ENCODE peak calls at places on chromosome X, in six cellular contexts. One of them, this sample, is unnamed.

GRCh38 chrX:154056739-154057367 is 37.2 kb upstream of the IRAK1 start:
- ATAC-seq in HepG2: peak
- ATAC-seq in HCT116: no peak
- ATAC-seq in K562: no peak
- ATAC-seq in upper lobe of left lung: peak
- ATAC-seq in GM12878: no peak
- ATAC-seq in this sample: peak

GRCh38 chrX:39645059-39645895 is 452.5 kb downstream of the BCOR start:
- ATAC-seq in HepG2: no peak
- ATAC-seq in HCT116: no peak
- ATAC-seq in K562: no peak
- ATAC-seq in upper lobe of left lung: peak
- ATAC-seq in GM12878: no peak
- ATAC-seq in this sample: peak

GRCh38 chrX:153819398-153820083 is 10.8 kb downstream of the PDZD4 start:
- ATAC-seq in HepG2: peak
- ATAC-seq in HCT116: peak
- ATAC-seq in K562: peak
- ATAC-seq in upper lobe of left lung: no peak
- ATAC-seq in GM12878: no peak
- ATAC-seq in this sample: no peak

GRCh38 chrX:125436855-125437254 is 117.2 kb downstream of the TEX13C start:
- ATAC-seq in HepG2: no peak
- ATAC-seq in HCT116: no peak
- ATAC-seq in K562: peak
- ATAC-seq in upper lobe of left lung: no peak
- ATAC-seq in GM12878: peak
- ATAC-seq in this sample: no peak

GRCh38 chrX:16778545-16778944 is 7.7 kb upstream of the TXLNG start:
- ATAC-seq in HepG2: peak
- ATAC-seq in HCT116: no peak
- ATAC-seq in K562: no peak
- ATAC-seq in upper lobe of left lung: no peak
- ATAC-seq in GM12878: no peak
- ATAC-seq in this sample: no peak

GRCh38 chrX:12007881-12008280 is 130.4 kb upstream of the FRMPD4 start:
- ATAC-seq in HepG2: no peak
- ATAC-seq in HCT116: no peak
- ATAC-seq in K562: no peak
- ATAC-seq in upper lobe of left lung: no peak
- ATAC-seq in GM12878: peak
- ATAC-seq in this sample: no peak

GRCh38 chrX:37905436-37906147 is 58.2 kb upstream of the DYNLT3 start:
- ATAC-seq in HepG2: peak
- ATAC-seq in HCT116: peak
- ATAC-seq in K562: peak
- ATAC-seq in upper lobe of left lung: no peak
- ATAC-seq in GM12878: peak
- ATAC-seq in this sample: no peak

GRCh38 chrX:135213200-135213844 is 38.5 kb upstream of the ETDA start:
- ATAC-seq in HepG2: no peak
- ATAC-seq in HCT116: no peak
- ATAC-seq in K562: no peak
- ATAC-seq in upper lobe of left lung: no peak
- ATAC-seq in GM12878: peak
- ATAC-seq in this sample: no peak

GRCh38 chrX:41561045-41561444 is 113.9 kb downstream of the NYX start:
- ATAC-seq in HepG2: no peak
- ATAC-seq in HCT116: no peak
- ATAC-seq in K562: peak
- ATAC-seq in upper lobe of left lung: peak
- ATAC-seq in GM12878: peak
- ATAC-seq in this sample: no peak

GRCh38 chrX:22343192-22343591 is 70.5 kb downstream of the CBLL2 start:
- ATAC-seq in HepG2: no peak
- ATAC-seq in HCT116: no peak
- ATAC-seq in K562: no peak
- ATAC-seq in upper lobe of left lung: no peak
- ATAC-seq in GM12878: no peak
- ATAC-seq in this sample: no peak

GRCh38 chrX:39377773-39378172 is 576.5 kb downstream of the MID1IP1 start:
- ATAC-seq in HepG2: no peak
- ATAC-seq in HCT116: no peak
- ATAC-seq in K562: no peak
- ATAC-seq in upper lobe of left lung: no peak
- ATAC-seq in GM12878: no peak
- ATAC-seq in this sample: no peak

GRCh38 chrX:148552775-148553174 is 52.4 kb downstream of the AFF2 start:
- ATAC-seq in HepG2: no peak
- ATAC-seq in HCT116: no peak
- ATAC-seq in K562: peak
- ATAC-seq in upper lobe of left lung: no peak
- ATAC-seq in GM12878: peak
- ATAC-seq in this sample: no peak

GRCh38 chrX:20116575-20117240 is at the start of gene MAP7D2:
- ATAC-seq in HepG2: peak
- ATAC-seq in HCT116: no peak
- ATAC-seq in K562: no peak
- ATAC-seq in upper lobe of left lung: no peak
- ATAC-seq in GM12878: no peak
- ATAC-seq in this sample: no peak

GRCh38 chrX:23901805-23902204 is 5.9 kb downstream of the APOO start:
- ATAC-seq in HepG2: peak
- ATAC-seq in HCT116: peak
- ATAC-seq in K562: peak
- ATAC-seq in upper lobe of left lung: peak
- ATAC-seq in GM12878: peak
- ATAC-seq in this sample: peak
- TF ChIP-seq POLR2AphosphoS5 in HepG2: no peak
- TF ChIP-seq POLR2AphosphoS5 in HCT116: no peak
- TF ChIP-seq POLR2AphosphoS5 in K562: no peak
- TF ChIP-seq POLR2AphosphoS5 in upper lobe of left lung: no peak
- TF ChIP-seq POLR2AphosphoS5 in GM12878: no peak
- TF ChIP-seq POLR2AphosphoS5 in this sample: no peak

GRCh38 chrX:114065612-114066178 is 518.2 kb upstream of the HTR2C start:
- ATAC-seq in HepG2: no peak
- ATAC-seq in HCT116: no peak
- ATAC-seq in K562: no peak
- ATAC-seq in upper lobe of left lung: no peak
- ATAC-seq in GM12878: no peak
- ATAC-seq in this sample: no peak

GRCh38 chrX:114073926-114074325 is 510.0 kb upstream of the HTR2C start:
- ATAC-seq in HepG2: no peak
- ATAC-seq in HCT116: no peak
- ATAC-seq in K562: no peak
- ATAC-seq in upper lobe of left lung: no peak
- ATAC-seq in GM12878: no peak
- ATAC-seq in this sample: no peak

GRCh38 chrX:114075073-114075673 is 508.7 kb upstream of the HTR2C start:
- ATAC-seq in HepG2: no peak
- ATAC-seq in HCT116: no peak
- ATAC-seq in K562: no peak
- ATAC-seq in upper lobe of left lung: no peak
- ATAC-seq in GM12878: no peak
- ATAC-seq in this sample: no peak

DNA sequence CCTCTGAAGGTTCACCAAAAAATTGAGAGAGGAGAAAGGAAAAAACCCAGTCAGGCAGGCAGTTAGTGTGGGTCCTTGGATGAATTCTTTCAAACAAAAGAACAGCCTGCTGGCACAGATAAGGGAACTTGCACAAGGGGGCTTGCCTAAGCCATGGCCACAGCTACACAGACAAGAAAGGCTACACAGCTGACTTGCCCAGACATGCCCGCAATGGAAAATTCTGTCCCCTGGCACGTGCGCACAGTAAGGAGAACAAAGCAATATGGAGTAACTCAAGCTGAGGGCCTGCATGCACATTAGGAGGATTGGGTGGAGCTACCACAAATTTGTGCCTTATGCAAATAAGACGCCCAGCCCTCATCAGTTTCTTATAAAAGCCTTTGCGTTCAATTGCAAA is 512.5 kb upstream of the HTR2C start:
- ATAC-seq in HepG2: no peak
- ATAC-seq in HCT116: no peak
- ATAC-seq in K562: peak
- ATAC-seq in upper lobe of left lung: no peak
- ATAC-seq in GM12878: no peak
- ATAC-seq in this sample: no peak
- TF ChIP-seq POLR2A in HepG2: no peak
- TF ChIP-seq POLR2A in HCT116: no peak
- TF ChIP-seq POLR2A in K562: no peak
- TF ChIP-seq POLR2A in upper lobe of left lung: no peak
- TF ChIP-seq POLR2A in GM12878: no peak
- TF ChIP-seq POLR2A in this sample: no peak

GRCh38 chrX:110012818-110013484 is 10.0 kb downstream of the TMEM164 start:
- ATAC-seq in HepG2: no peak
- ATAC-seq in HCT116: no peak
- ATAC-seq in K562: no peak
- ATAC-seq in upper lobe of left lung: no peak
- ATAC-seq in GM12878: no peak
- ATAC-seq in this sample: no peak
- TF ChIP-seq POLR2AphosphoS5 in HepG2: no peak
- TF ChIP-seq POLR2AphosphoS5 in HCT116: no peak
- TF ChIP-seq POLR2AphosphoS5 in K562: no peak
- TF ChIP-seq POLR2AphosphoS5 in upper lobe of left lung: no peak
- TF ChIP-seq POLR2AphosphoS5 in GM12878: no peak
- TF ChIP-seq POLR2AphosphoS5 in this sample: no peak

GRCh38 chrX:131279197-131279596 is 9.9 kb downstream of the IGSF1 start:
- ATAC-seq in HepG2: no peak
- ATAC-seq in HCT116: no peak
- ATAC-seq in K562: no peak
- ATAC-seq in upper lobe of left lung: no peak
- ATAC-seq in GM12878: no peak
- ATAC-seq in this sample: no peak
- TF ChIP-seq POLR2A in HepG2: no peak
- TF ChIP-seq POLR2A in HCT116: no peak
- TF ChIP-seq POLR2A in K562: no peak
- TF ChIP-seq POLR2A in upper lobe of left lung: no peak
- TF ChIP-seq POLR2A in GM12878: no peak
- TF ChIP-seq POLR2A in this sample: no peak

DNA sequence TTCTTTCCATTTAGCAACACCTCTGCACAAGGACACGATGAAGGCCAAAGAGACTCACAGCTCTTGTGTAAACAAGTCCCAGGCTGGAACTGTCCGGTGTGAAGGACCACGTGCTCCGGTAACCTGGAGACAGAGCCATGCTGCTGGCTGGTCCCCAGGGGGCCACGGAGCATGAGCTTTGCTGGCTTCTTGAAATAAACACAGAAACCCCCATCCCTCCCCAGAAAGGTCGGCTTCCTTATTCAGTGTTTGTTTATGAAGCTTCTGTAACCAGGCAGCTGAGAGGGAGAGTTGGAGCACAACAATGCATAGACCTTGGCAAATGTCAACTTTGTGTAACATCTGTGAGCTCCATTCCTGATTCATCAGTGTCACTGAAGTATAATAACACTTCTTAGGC is 109.4 kb downstream of the GPR143 start:
- ATAC-seq in HepG2: peak
- ATAC-seq in HCT116: no peak
- ATAC-seq in K562: no peak
- ATAC-seq in upper lobe of left lung: no peak
- ATAC-seq in GM12878: peak
- ATAC-seq in this sample: peak
- TF ChIP-seq POLR2AphosphoS5 in HepG2: no peak
- TF ChIP-seq POLR2AphosphoS5 in HCT116: no peak
- TF ChIP-seq POLR2AphosphoS5 in K562: no peak
- TF ChIP-seq POLR2AphosphoS5 in upper lobe of left lung: no peak
- TF ChIP-seq POLR2AphosphoS5 in GM12878: no peak
- TF ChIP-seq POLR2AphosphoS5 in this sample: no peak

This sample was measured in gastroesophageal sphincter.